ENCODE peak calls at places on chromosome 7, in six cellular contexts. Q is neuronal stem cell, U is IMR-90, R is H1, D is H9, V is mesenchymal stem cell. L is an unnamed sample.

GRCh38 chr7:79927116-79927515 is 207.5 kb upstream of the GNAI1 start:
- DNase-seq in Q (no peak), U (peak; percentile 6), R (no peak), D (no peak), V (no peak), L (no peak)

GRCh38 chr7:100509213-100509612 is 25.5 kb downstream of the NYAP1 start:
- DNase-seq in Q (no peak), U (peak; percentile 83), R (no peak), D (no peak), V (no peak), L (no peak)

GRCh38 chr7:925601-926000 is 28.9 kb downstream of the ADAP1 start:
- DNase-seq in Q (no peak), U (no peak), R (peak; percentile 44), D (no peak), V (no peak), L (no peak)

GRCh38 chr7:38410056-38410455 is 136.6 kb upstream of the TARP start:
- DNase-seq in Q (no peak), U (no peak), R (no peak), D (no peak), V (no peak), L (no peak)

GRCh38 chr7:21371371-21371770 is 56.5 kb upstream of the SP4 start:
- DNase-seq in Q (peak; percentile 24), U (no peak), R (no peak), D (no peak), V (no peak), L (peak; percentile 33)

GRCh38 chr7:9023895-9024294 is 590.5 kb downstream of the NXPH1 start:
- DNase-seq in Q (no peak), U (no peak), R (no peak), D (no peak), V (no peak), L (no peak)

GRCh38 chr7:50674299-50674698 is 108.4 kb downstream of the GRB10 start:
- DNase-seq in Q (no peak), U (no peak), R (no peak), D (no peak), V (no peak), L (no peak)

GRCh38 chr7:65951837-65952578 is 30.0 kb downstream of the GUSB start:
- DNase-seq in Q (no peak), U (no peak), R (no peak), D (no peak), V (no peak), L (no peak)

GRCh38 chr7:54252256-54253035 is 289.7 kb upstream of the VSTM2A start:
- DNase-seq in Q (no peak), U (no peak), R (no peak), D (no peak), V (no peak), L (no peak)

GRCh38 chr7:123346771-123347170 is 147.0 kb upstream of the SLC13A1 start:
- DNase-seq in Q (no peak), U (no peak), R (no peak), D (no peak), V (no peak), L (no peak)

GRCh38 chr7:81802251-81802650 is 32.4 kb upstream of the HGF start:
- DNase-seq in Q (no peak), U (no peak), R (no peak), D (no peak), V (no peak), L (peak; percentile 27)

GRCh38 chr7:102323914-102324195 is 32.4 kb downstream of the SPDYE6 start:
- DNase-seq in Q (no peak), U (no peak), R (no peak), D (no peak), V (no peak), L (no peak)

GRCh38 chr7:25093268-25093802 is 31.7 kb downstream of the CYCS start:
- DNase-seq in Q (peak; percentile 57), U (peak; percentile 70), R (peak; percentile 92), D (peak; percentile 85), V (peak; percentile 76), L (peak; percentile 89)

GRCh38 chr7:101017099-101017777 is 2.6 kb upstream of the MUC17 start:
- DNase-seq in Q (peak; percentile 65), U (peak; percentile 84), R (peak; percentile 72), D (peak; percentile 85), V (peak; percentile 97), L (peak; percentile 95)

GRCh38 chr7:158588085-158588877 is 658 bp upstream of the PTPRN2 start:
- DNase-seq in Q (peak; percentile 33), U (no peak), R (peak; percentile 66), D (no peak), V (no peak), L (no peak)

GRCh38 chr7:37765872-37766525 is 82.4 kb upstream of the NME8 start:
- DNase-seq in Q (no peak), U (no peak), R (no peak), D (no peak), V (no peak), L (no peak)

GRCh38 chr7:67947651-67948050 is 951.0 kb downstream of the TYW1 start:
- DNase-seq in Q (no peak), U (no peak), R (no peak), D (no peak), V (no peak), L (no peak)

GRCh38 chr7:130926021-130926691 is 192.1 kb upstream of the KLF14 start:
- DNase-seq in Q (no peak), U (no peak), R (no peak), D (no peak), V (no peak), L (no peak)

GRCh38 chr7:66076459-66077329 is 1.1 kb downstream of the ASL start:
- DNase-seq in Q (no peak), U (no peak), R (no peak), D (no peak), V (peak; percentile 40), L (no peak)

GRCh38 chr7:130227883-130228575 is 20.4 kb downstream of the SSMEM1 start:
- DNase-seq in Q (no peak), U (no peak), R (no peak), D (no peak), V (no peak), L (no peak)

GRCh38 chr7:152089183-152089582 is 63.7 kb downstream of the GALNT11 start:
- DNase-seq in Q (no peak), U (no peak), R (no peak), D (no peak), V (no peak), L (no peak)

GRCh38 chr7:152095771-152096170 is 70.3 kb downstream of the GALNT11 start:
- DNase-seq in Q (no peak), U (no peak), R (no peak), D (no peak), V (no peak), L (no peak)

GRCh38 chr7:152086513-152086912 is 61.0 kb downstream of the GALNT11 start:
- DNase-seq in Q (no peak), U (no peak), R (no peak), D (no peak), V (no peak), L (no peak)

GRCh38 chr7:152093717-152094116 is 68.2 kb downstream of the GALNT11 start:
- DNase-seq in Q (no peak), U (no peak), R (no peak), D (no peak), V (no peak), L (no peak)

DNA sequence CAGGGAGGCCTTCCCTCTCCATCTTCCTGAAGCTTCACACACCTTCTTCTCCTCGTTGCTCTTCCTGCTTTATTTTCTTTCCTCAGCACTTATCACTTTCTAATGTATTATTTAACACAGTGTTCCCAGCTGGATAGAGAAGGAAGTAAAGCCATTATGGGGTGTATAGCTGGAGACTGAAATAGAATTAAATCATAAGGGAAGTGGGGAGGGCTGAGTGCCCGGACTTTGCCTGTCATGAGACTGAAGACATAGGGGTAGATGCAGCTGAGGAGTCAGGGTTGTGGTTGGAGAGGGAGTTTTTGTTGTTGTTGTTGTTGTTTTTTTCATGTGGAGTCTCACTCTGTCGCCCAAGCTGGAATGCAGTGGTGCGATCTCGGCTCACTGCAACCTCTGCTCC is 65.3 kb downstream of the GALNT11 start:
- DNase-seq in Q (no peak), U (no peak), R (no peak), D (no peak), V (no peak), L (no peak)
- H3K18ac ChIP-seq in Q (no peak overlapping the region), U (no peak overlapping the region), R (no peak overlapping the region), D (no peak overlapping the region), V (no peak overlapping the region), L (no peak overlapping the region)

DNA sequence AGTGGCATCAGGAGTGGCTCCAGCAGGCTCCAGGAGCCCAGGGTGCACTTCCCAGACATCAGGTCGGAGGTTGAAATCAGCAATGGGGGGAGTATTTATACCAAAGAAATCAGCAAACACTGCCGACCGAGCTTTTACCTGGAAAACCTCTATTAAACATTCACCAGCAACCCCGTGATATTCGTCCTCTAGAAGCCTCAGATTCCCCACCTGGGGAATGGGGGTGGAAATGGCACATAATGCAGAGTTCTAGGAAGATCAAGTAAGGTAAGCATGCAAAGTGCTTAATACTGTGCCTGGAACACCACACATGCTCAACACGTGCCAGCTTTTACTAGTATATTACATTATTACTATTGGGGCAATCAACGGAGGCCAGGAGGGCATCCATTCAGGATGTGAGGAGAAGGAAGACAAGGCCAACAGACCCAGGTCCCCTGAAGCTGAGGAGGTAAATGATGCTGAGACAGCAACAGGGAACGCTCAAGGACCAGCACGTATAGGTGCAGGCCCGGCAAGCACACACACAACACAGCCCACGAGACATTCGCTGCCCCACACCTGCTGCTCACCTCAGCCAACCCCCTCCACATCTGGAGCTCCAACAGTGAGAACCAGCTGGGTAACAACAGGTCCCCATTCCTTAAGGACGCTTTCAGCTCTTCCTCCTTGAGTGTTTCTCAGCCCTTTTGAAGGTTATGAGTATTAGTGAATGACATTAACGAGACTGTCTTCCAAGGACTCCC is 125.5 kb downstream of the TNS3 start:
- DNase-seq in Q (no peak), U (no peak), R (no peak), D (no peak), V (no peak), L (no peak)
- H3K18ac ChIP-seq in Q (no peak overlapping the region), U (no peak overlapping the region), R (no peak overlapping the region), D (no peak overlapping the region), V (no peak overlapping the region), L (no peak overlapping the region)

GRCh38 chr7:155237730-155238129 is 59.9 kb upstream of the INSIG1 start:
- DNase-seq in Q (no peak), U (no peak), R (no peak), D (no peak), V (no peak), L (no peak)
- H3K18ac ChIP-seq in Q (peak overlapping the region; percentile 44), U (no peak overlapping the region), R (no peak overlapping the region), D (no peak overlapping the region), V (no peak overlapping the region), L (no peak overlapping the region)

DNA sequence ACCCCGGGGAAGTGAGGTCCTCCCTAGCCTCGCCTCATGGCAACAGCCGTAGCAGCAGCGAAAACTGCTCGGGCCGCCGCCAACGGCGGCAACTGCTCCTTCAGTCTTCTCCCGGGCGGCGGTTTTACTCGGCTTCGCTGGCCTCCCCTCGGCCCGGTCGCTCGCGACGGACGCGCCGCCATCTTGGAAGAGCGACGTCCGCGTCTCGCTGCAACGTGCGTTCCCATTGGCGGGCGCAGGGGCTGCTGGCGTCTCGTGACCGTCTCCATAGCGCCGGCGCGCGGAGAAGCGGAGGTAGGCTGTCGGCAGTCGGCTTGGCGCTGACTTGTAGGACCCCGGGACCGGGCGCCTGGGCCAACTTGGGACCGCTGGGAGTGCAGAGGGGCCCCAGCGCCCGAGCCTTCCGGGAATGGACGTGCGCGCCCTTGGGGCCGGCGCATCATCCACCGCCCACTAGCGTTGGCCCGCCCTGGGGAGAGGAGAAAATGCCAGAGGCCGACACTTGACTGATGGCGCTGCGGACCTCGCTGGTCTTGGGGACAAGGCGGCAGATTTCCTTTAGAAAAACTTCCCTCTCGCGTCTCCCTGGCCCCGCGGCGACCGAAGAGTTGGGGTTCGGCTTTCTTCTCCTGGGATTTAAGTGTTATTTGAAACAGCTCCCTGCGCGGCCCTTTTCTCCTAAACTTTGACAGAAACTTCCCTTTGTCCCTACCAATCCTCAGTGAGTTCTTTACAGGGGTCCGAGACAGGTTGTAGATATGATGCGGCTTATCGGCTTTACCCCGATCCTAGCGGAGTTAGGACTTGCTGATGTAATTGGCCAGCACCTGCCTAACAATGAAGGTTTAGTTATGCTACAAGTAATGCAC is at the start of gene SNX13:
- DNase-seq in Q (peak; percentile 92), U (peak; percentile 92), R (peak; percentile 91), D (peak; percentile 95), V (peak; percentile 95), L (peak; percentile 97)
- H3K18ac ChIP-seq in Q (peak within 1 kb of the TSS; percentile 98), U (peak within 1 kb of the TSS; percentile 31), R (peak within 1 kb of the TSS; percentile 81), D (peak within 1 kb of the TSS; percentile 62), V (peak within 1 kb of the TSS; percentile 72), L (no peak within 1 kb of the TSS)